ENCODE peak calls at places on chromosomes 3 and 15, in ten cellular contexts. D is Calu3, Q is pancreas, U is psoas muscle, J is lower lobe of right lung, P is GM13977, A is stomach, V is upper lobe of right lung, I is brain microvascular endothelial cell, H is fibroblast of villous mesenchyme. S is an unnamed sample.

GRCh38 chr3:114892117-114892870 is 254.8 kb downstream of the ZBTB20 start:
- DNase-seq in D (no peak), Q (no peak), U (no peak), J (no peak), P (no peak), A (no peak), V (no peak), I (no peak), H (no peak), S (no peak)

GRCh38 chr3:140113983-140114923 is 179.3 kb downstream of the CLSTN2 start:
- DNase-seq in D (no peak), Q (no peak), U (no peak), J (no peak), P (no peak), A (no peak), V (no peak), I (no peak), H (no peak), S (no peak)

GRCh38 chr3:156718622-156719300 is 44.4 kb downstream of the TIPARP start:
- DNase-seq in D (no peak), Q (no peak), U (no peak), J (no peak), P (no peak), A (no peak), V (no peak), I (peak), H (no peak), S (no peak)

GRCh38 chr3:33791477-33792166 is 6.8 kb upstream of the PDCD6IP start:
- DNase-seq in D (no peak), Q (no peak), U (no peak), J (peak), P (no peak), A (no peak), V (no peak), I (peak), H (peak), S (no peak)

GRCh38 chr3:184016169-184016570 is 1.5 kb downstream of the ABCC5 start:
- DNase-seq in D (no peak), Q (no peak), U (no peak), J (no peak), P (no peak), A (no peak), V (no peak), I (no peak), H (no peak), S (no peak)

GRCh38 chr3:191997579-191998268 is 536.8 kb downstream of the PYDC2 start:
- DNase-seq in D (no peak), Q (no peak), U (no peak), J (no peak), P (no peak), A (no peak), V (no peak), I (no peak), H (no peak), S (no peak)

GRCh38 chr15:51600114-51600513 is 22.5 kb downstream of the DMXL2 start:
- DNase-seq in D (peak), Q (no peak), U (no peak), J (no peak), P (no peak), A (no peak), V (no peak), I (peak), H (no peak), S (no peak)

GRCh38 chr3:58565621-58566397 is 11.4 kb downstream of the FAM107A start:
- DNase-seq in D (no peak), Q (peak), U (no peak), J (no peak), P (no peak), A (no peak), V (no peak), I (no peak), H (no peak), S (no peak)

GRCh38 chr15:68045289-68046265 is 8.5 kb upstream of the PIAS1 start:
- DNase-seq in D (no peak), Q (no peak), U (no peak), J (no peak), P (no peak), A (no peak), V (no peak), I (no peak), H (no peak), S (no peak)

GRCh38 chr15:61880079-61880478 is 180.2 kb downstream of the VPS13C start:
- DNase-seq in D (no peak), Q (no peak), U (no peak), J (no peak), P (no peak), A (no peak), V (no peak), I (no peak), H (no peak), S (no peak)

GRCh38 chr3:196513697-196514349 is 1.3 kb downstream of the SMCO1 start:
- DNase-seq in D (no peak), Q (no peak), U (no peak), J (no peak), P (no peak), A (no peak), V (no peak), I (peak), H (peak), S (no peak)

GRCh38 chr3:186451371-186451770 is 89.3 kb upstream of the DGKG start:
- DNase-seq in D (no peak), Q (no peak), U (no peak), J (no peak), P (no peak), A (no peak), V (no peak), I (no peak), H (no peak), S (no peak)

GRCh38 chr3:4983739-4984510 is 4.7 kb downstream of the BHLHE40 start:
- DNase-seq in D (peak), Q (no peak), U (peak), J (no peak), P (peak), A (peak), V (no peak), I (peak), H (peak), S (peak)

DNA sequence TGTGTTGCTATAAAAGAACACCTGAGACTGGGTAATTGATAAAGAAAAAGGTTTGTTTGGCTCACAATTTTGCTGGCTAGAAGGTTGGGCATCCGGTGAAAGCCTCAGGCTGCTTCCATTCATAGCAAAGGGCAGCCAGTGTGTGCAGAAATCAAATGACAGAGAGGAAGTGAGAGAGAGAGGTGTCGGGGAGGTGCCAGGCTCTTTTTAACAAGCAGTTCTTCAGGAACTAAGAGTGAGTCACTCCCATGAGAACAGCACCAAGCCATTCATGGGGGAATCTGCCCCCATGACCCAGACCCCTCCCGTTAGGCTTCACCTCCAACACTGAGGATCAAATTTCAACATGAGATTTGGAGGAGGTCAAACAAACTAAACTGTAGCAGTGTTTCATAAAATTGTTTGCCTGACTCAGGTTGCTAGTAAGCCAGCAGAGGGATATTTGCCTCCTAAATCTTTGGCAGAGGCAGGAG is 4.5 kb upstream of the PARP15 start:
- DNase-seq in D (peak), Q (no peak), U (no peak), J (peak), P (no peak), A (peak), V (no peak), I (no peak), H (peak), S (peak)
- TF ChIP-seq CTCF in D (no peak), Q (no peak), U (no peak), J (no peak), P (no peak), A (no peak), V (no peak), I (no peak), H (no peak), S (no peak)

GRCh38 chr15:88470625-88471372 is 3.3 kb downstream of the MRPS11 start:
- DNase-seq in D (no peak), Q (no peak), U (no peak), J (no peak), P (no peak), A (no peak), V (no peak), I (no peak), H (no peak), S (no peak)

GRCh38 chr15:88469321-88469720 is 1.8 kb downstream of the MRPS11 start:
- DNase-seq in D (no peak), Q (no peak), U (no peak), J (no peak), P (no peak), A (no peak), V (no peak), I (no peak), H (no peak), S (no peak)

GRCh38 chr15:88465633-88466219 is 1.5 kb downstream of the MRPL46 start:
- DNase-seq in D (peak), Q (no peak), U (no peak), J (no peak), P (no peak), A (no peak), V (no peak), I (peak), H (peak), S (no peak)

GRCh38 chr15:88467073-88467934 is at the start of the genes MRPL46 and MRPS11:
- DNase-seq in D (peak), Q (peak), U (peak), J (peak), P (peak), A (peak), V (peak), I (peak), H (peak), S (peak)

DNA sequence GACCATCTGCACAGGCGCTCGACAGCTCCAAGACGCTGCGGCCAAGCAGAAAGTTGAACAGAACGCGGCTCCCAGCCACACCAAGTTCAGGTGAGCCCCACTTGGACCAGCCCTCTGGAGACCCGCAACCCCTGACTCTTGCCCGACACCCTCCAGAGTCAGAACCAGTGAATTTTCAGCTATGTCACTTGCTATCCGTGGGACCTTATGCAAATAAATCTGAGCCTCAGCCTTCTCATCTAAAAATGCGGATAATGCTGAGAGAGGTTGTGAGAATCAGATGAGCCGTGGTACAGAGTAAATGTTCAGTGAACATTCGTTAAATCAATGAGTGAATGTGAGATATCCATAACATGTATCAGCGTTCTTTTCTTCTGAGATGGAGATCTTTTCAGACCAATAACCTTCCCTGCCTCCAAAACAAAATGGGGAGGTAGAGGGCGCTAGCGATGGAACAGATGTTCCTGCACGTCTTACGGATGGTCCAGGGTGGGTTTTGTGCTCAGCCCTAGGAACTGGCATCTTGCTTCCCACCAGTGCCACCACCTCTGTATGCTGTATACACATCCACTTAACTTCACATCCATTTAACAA is 524 bp downstream of the MRPS11 start:
- DNase-seq in D (no peak), Q (no peak), U (no peak), J (no peak), P (no peak), A (no peak), V (no peak), I (no peak), H (peak), S (no peak)
- TF ChIP-seq CTCF in D (no peak), Q (no peak), U (no peak), J (no peak), P (peak), A (no peak), V (no peak), I (peak), H (peak), S (peak)

GRCh38 chr3:100953103-100953502 is 40.1 kb downstream of the ABI3BP start:
- DNase-seq in D (no peak), Q (no peak), U (no peak), J (no peak), P (no peak), A (no peak), V (no peak), I (no peak), H (no peak), S (no peak)
- TF ChIP-seq CTCF in D (no peak), Q (no peak), U (no peak), J (no peak), P (no peak), A (no peak), V (no peak), I (no peak), H (no peak), S (no peak)

GRCh38 chr3:173993299-173993698 is 595.8 kb downstream of the NLGN1 start:
- DNase-seq in D (no peak), Q (no peak), U (no peak), J (no peak), P (peak), A (no peak), V (no peak), I (peak), H (peak), S (no peak)
- TF ChIP-seq CTCF in D (peak), Q (no peak), U (no peak), J (no peak), P (peak), A (no peak), V (no peak), I (peak), H (peak), S (peak)

GRCh38 chr15:71742964-71743363 is 67.4 kb upstream of the NR2E3 start:
- DNase-seq in D (no peak), Q (no peak), U (no peak), J (no peak), P (no peak), A (no peak), V (no peak), I (no peak), H (peak), S (no peak)
- TF ChIP-seq CTCF in D (no peak), Q (no peak), U (no peak), J (no peak), P (no peak), A (no peak), V (no peak), I (no peak), H (no peak), S (no peak)

GRCh38 chr3:126835472-126836219 is 131.6 kb downstream of the CHCHD6 start:
- DNase-seq in D (no peak), Q (no peak), U (no peak), J (no peak), P (no peak), A (no peak), V (no peak), I (peak), H (peak), S (no peak)
- TF ChIP-seq CTCF in D (no peak), Q (no peak), U (no peak), J (no peak), P (no peak), A (no peak), V (no peak), I (peak), H (peak), S (no peak)

GRCh38 chr3:57179580-57180410 is 14.6 kb upstream of the IL17RD start:
- DNase-seq in D (no peak), Q (no peak), U (no peak), J (no peak), P (no peak), A (no peak), V (no peak), I (no peak), H (peak), S (peak)
- TF ChIP-seq CTCF in D (no peak), Q (no peak), U (peak), J (no peak), P (peak), A (no peak), V (no peak), I (peak), H (peak), S (peak)

S was measured in GM10248.